ENCODE peak calls at places on chromosome 12, in four cellular contexts. One of them, this sample, is unnamed.

GRCh38 chr12:62291888-62292760 is 31.9 kb downstream of the USP15 start:
- DNase-seq in fibroblast of gingiva: no peak
- DNase-seq in A549: peak; percentile 10
- DNase-seq in fibroblast of mammary gland: peak; percentile 47
- DNase-seq in this sample: no peak

GRCh38 chr12:5548152-5548933 is 116.4 kb downstream of the NTF3 start:
- DNase-seq in fibroblast of mammary gland: no peak
- DNase-seq in A549: no peak
- DNase-seq in fibroblast of gingiva: no peak
- DNase-seq in this sample: no peak

GRCh38 chr12:4566474-4566873 is 4.5 kb downstream of the DYRK4 start:
- DNase-seq in fibroblast of mammary gland: no peak
- DNase-seq in fibroblast of gingiva: no peak
- DNase-seq in A549: no peak
- DNase-seq in this sample: no peak

GRCh38 chr12:98274430-98275130 is 240.8 kb upstream of the TMPO start:
- DNase-seq in A549: no peak
- DNase-seq in fibroblast of mammary gland: no peak
- DNase-seq in fibroblast of gingiva: no peak
- DNase-seq in this sample: peak; percentile 58

GRCh38 chr12:131537267-131537920 is 173.5 kb upstream of the SFSWAP start:
- DNase-seq in fibroblast of gingiva: no peak
- DNase-seq in A549: no peak
- DNase-seq in fibroblast of mammary gland: no peak
- DNase-seq in this sample: no peak

GRCh38 chr12:46794593-46795190 is 31.1 kb downstream of the SLC38A4 start:
- DNase-seq in A549: no peak
- DNase-seq in fibroblast of mammary gland: no peak
- DNase-seq in fibroblast of gingiva: no peak
- DNase-seq in this sample: peak; percentile 46

GRCh38 chr12:63940295-63940997 is 95.9 kb downstream of the SRGAP1 start:
- DNase-seq in A549: no peak
- DNase-seq in fibroblast of mammary gland: no peak
- DNase-seq in fibroblast of gingiva: no peak
- DNase-seq in this sample: no peak

GRCh38 chr12:18221726-18222125 is 39.6 kb upstream of the PIK3C2G start:
- DNase-seq in fibroblast of mammary gland: no peak
- DNase-seq in A549: no peak
- DNase-seq in fibroblast of gingiva: no peak
- DNase-seq in this sample: no peak